ENCODE peak calls at places on chromosomes 5 and 9, in five cellular contexts. One of them, this sample, is unnamed.

GRCh38 chr5:39423331-39423751 is 1.4 kb downstream of the DAB2 start:
- DNase-seq in Peyer's patch: no peak
- DNase-seq in mucosa of descending colon: no peak
- DNase-seq in fibroblast of pulmonary artery: no peak
- DNase-seq in HCT116: no peak
- DNase-seq in this sample: no peak

GRCh38 chr5:104538835-104539234 is 976.2 kb upstream of the NUDT12 start:
- DNase-seq in Peyer's patch: no peak
- DNase-seq in mucosa of descending colon: no peak
- DNase-seq in fibroblast of pulmonary artery: no peak
- DNase-seq in HCT116: no peak
- DNase-seq in this sample: no peak

GRCh38 chr5:82111191-82111590 is 139.4 kb downstream of the ATG10 start:
- DNase-seq in Peyer's patch: no peak
- DNase-seq in mucosa of descending colon: no peak
- DNase-seq in fibroblast of pulmonary artery: peak
- DNase-seq in HCT116: no peak
- DNase-seq in this sample: no peak

GRCh38 chr9:127216888-127217217 is 47.7 kb upstream of the GARNL3 start:
- DNase-seq in Peyer's patch: no peak
- DNase-seq in mucosa of descending colon: no peak
- DNase-seq in fibroblast of pulmonary artery: no peak
- DNase-seq in HCT116: no peak
- DNase-seq in this sample: no peak

GRCh38 chr9:135297716-135298075 is 181.9 kb upstream of the PPP1R26 start:
- DNase-seq in Peyer's patch: no peak
- DNase-seq in mucosa of descending colon: no peak
- DNase-seq in fibroblast of pulmonary artery: no peak
- DNase-seq in HCT116: no peak
- DNase-seq in this sample: no peak

GRCh38 chr5:144549580-144549979 is 378.9 kb downstream of the KCTD16 start:
- DNase-seq in Peyer's patch: no peak
- DNase-seq in mucosa of descending colon: no peak
- DNase-seq in fibroblast of pulmonary artery: peak
- DNase-seq in HCT116: no peak
- DNase-seq in this sample: no peak

GRCh38 chr9:86892576-86892975 is 54.7 kb downstream of the GAS1 start:
- DNase-seq in Peyer's patch: no peak
- DNase-seq in mucosa of descending colon: no peak
- DNase-seq in fibroblast of pulmonary artery: peak
- DNase-seq in HCT116: no peak
- DNase-seq in this sample: no peak

GRCh38 chr5:149426931-149427330 is 47.8 kb upstream of the IL17B start:
- DNase-seq in Peyer's patch: no peak
- DNase-seq in mucosa of descending colon: no peak
- DNase-seq in fibroblast of pulmonary artery: no peak
- DNase-seq in HCT116: no peak
- DNase-seq in this sample: no peak

GRCh38 chr9:2241875-2242741 is 227.0 kb downstream of the SMARCA2 start:
- DNase-seq in Peyer's patch: peak
- DNase-seq in mucosa of descending colon: peak
- DNase-seq in fibroblast of pulmonary artery: peak
- DNase-seq in HCT116: peak
- DNase-seq in this sample: peak

GRCh38 chr9:98117984-98118639 is 910 bp downstream of the TRIM14 start:
- DNase-seq in Peyer's patch: peak
- DNase-seq in mucosa of descending colon: peak
- DNase-seq in fibroblast of pulmonary artery: peak
- DNase-seq in HCT116: peak
- DNase-seq in this sample: no peak

GRCh38 chr5:134840811-134841210 is 5.0 kb upstream of the C5orf24 start:
- DNase-seq in Peyer's patch: no peak
- DNase-seq in mucosa of descending colon: no peak
- DNase-seq in fibroblast of pulmonary artery: no peak
- DNase-seq in HCT116: no peak
- DNase-seq in this sample: no peak

GRCh38 chr5:157670662-157671591 is at the start of gene C5orf52:
- DNase-seq in Peyer's patch: peak
- DNase-seq in mucosa of descending colon: no peak
- DNase-seq in fibroblast of pulmonary artery: peak
- DNase-seq in HCT116: no peak
- DNase-seq in this sample: no peak

GRCh38 chr9:130292104-130292503 is 26.5 kb downstream of the HMCN2 start:
- DNase-seq in Peyer's patch: no peak
- DNase-seq in mucosa of descending colon: no peak
- DNase-seq in fibroblast of pulmonary artery: peak
- DNase-seq in HCT116: no peak
- DNase-seq in this sample: peak

GRCh38 chr5:112918679-112919078 is 3.3 kb downstream of the REEP5 start:
- DNase-seq in Peyer's patch: no peak
- DNase-seq in mucosa of descending colon: no peak
- DNase-seq in fibroblast of pulmonary artery: no peak
- DNase-seq in HCT116: no peak
- DNase-seq in this sample: no peak

GRCh38 chr5:140345919-140346347 is 470 bp downstream of the HBEGF start:
- DNase-seq in Peyer's patch: peak
- DNase-seq in mucosa of descending colon: peak
- DNase-seq in fibroblast of pulmonary artery: peak
- DNase-seq in HCT116: no peak
- DNase-seq in this sample: peak

GRCh38 chr5:109681763-109682162 is 8.0 kb upstream of the MAN2A1 start:
- DNase-seq in Peyer's patch: no peak
- DNase-seq in mucosa of descending colon: no peak
- DNase-seq in fibroblast of pulmonary artery: no peak
- DNase-seq in HCT116: no peak
- DNase-seq in this sample: no peak

GRCh38 chr9:123267481-123268239 is 726 bp downstream of the STRBP start:
- DNase-seq in Peyer's patch: peak
- DNase-seq in mucosa of descending colon: peak
- DNase-seq in fibroblast of pulmonary artery: no peak
- DNase-seq in HCT116: no peak
- DNase-seq in this sample: peak

GRCh38 chr9:115674091-115674490 is 479.5 kb upstream of the PAPPA start:
- DNase-seq in Peyer's patch: no peak
- DNase-seq in mucosa of descending colon: no peak
- DNase-seq in fibroblast of pulmonary artery: no peak
- DNase-seq in HCT116: no peak
- DNase-seq in this sample: no peak

GRCh38 chr9:38278457-38278856 is 114.0 kb upstream of the ALDH1B1 start:
- DNase-seq in Peyer's patch: no peak
- DNase-seq in mucosa of descending colon: peak
- DNase-seq in fibroblast of pulmonary artery: no peak
- DNase-seq in HCT116: no peak
- DNase-seq in this sample: no peak

GRCh38 chr5:139644001-139644456 is 4.1 kb upstream of the CXXC5 start:
- DNase-seq in Peyer's patch: no peak
- DNase-seq in mucosa of descending colon: peak
- DNase-seq in fibroblast of pulmonary artery: no peak
- DNase-seq in HCT116: no peak
- DNase-seq in this sample: no peak

DNA sequence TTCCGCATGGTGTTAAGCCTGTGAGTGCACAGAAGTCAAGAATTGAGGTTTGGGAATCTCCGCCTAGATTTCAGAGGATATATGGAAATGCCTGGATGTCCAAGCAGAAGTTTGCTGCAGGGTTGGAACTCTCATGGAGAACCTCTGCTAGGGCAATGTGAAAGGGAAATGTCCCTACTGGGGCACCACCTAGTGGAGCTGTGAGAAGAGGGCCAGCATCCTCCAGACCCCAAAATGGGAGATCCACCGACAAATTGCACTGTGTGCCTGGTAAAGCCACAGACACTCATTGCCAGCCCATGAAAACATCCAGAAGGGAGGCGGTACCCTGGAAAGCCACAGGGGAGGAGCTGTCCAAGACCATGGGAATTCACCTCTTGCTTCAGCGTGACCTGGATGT is 3.6 kb upstream of the SAXO1 start:
- DNase-seq in Peyer's patch: no peak
- DNase-seq in mucosa of descending colon: no peak
- DNase-seq in fibroblast of pulmonary artery: no peak
- DNase-seq in HCT116: no peak
- DNase-seq in this sample: no peak
- TF ChIP-seq CTCF in Peyer's patch: no peak
- TF ChIP-seq CTCF in mucosa of descending colon: no peak
- TF ChIP-seq CTCF in fibroblast of pulmonary artery: no peak
- TF ChIP-seq CTCF in HCT116: peak
- TF ChIP-seq CTCF in this sample: no peak

DNA sequence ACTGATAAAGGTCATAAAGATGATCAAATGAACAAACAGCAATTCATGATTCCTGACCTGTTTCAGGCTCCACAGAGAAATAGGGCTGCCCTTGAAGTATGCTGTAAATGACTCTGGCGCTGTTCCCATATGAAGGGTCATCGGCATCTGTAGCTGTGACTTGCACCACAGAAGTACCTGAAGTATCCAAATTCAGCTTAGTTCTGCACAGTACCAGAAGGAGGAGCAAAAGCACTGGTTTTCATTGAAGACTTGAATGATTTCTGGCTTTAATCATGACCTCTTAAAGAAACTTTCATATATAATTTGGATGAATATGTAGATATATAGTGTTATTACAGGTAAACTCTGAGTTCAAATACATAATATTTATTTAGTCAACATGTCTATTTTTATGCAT is 109.1 kb downstream of the CDH10 start:
- DNase-seq in Peyer's patch: no peak
- DNase-seq in mucosa of descending colon: no peak
- DNase-seq in fibroblast of pulmonary artery: no peak
- DNase-seq in HCT116: no peak
- DNase-seq in this sample: no peak
- TF ChIP-seq CTCF in Peyer's patch: no peak
- TF ChIP-seq CTCF in mucosa of descending colon: no peak
- TF ChIP-seq CTCF in fibroblast of pulmonary artery: no peak
- TF ChIP-seq CTCF in HCT116: no peak
- TF ChIP-seq CTCF in this sample: no peak

GRCh38 chr9:89564257-89564878 is 40.4 kb upstream of the GADD45G start:
- DNase-seq in Peyer's patch: no peak
- DNase-seq in mucosa of descending colon: no peak
- DNase-seq in fibroblast of pulmonary artery: peak
- DNase-seq in HCT116: peak
- DNase-seq in this sample: no peak
- TF ChIP-seq CTCF in Peyer's patch: no peak
- TF ChIP-seq CTCF in mucosa of descending colon: no peak
- TF ChIP-seq CTCF in fibroblast of pulmonary artery: peak
- TF ChIP-seq CTCF in HCT116: peak
- TF ChIP-seq CTCF in this sample: peak

GRCh38 chr9:96245399-96245798 is 56.6 kb downstream of the HSD17B3 start:
- DNase-seq in Peyer's patch: no peak
- DNase-seq in mucosa of descending colon: no peak
- DNase-seq in fibroblast of pulmonary artery: no peak
- DNase-seq in HCT116: no peak
- DNase-seq in this sample: no peak
- TF ChIP-seq CTCF in Peyer's patch: no peak
- TF ChIP-seq CTCF in mucosa of descending colon: no peak
- TF ChIP-seq CTCF in fibroblast of pulmonary artery: no peak
- TF ChIP-seq CTCF in HCT116: peak
- TF ChIP-seq CTCF in this sample: peak

DNA sequence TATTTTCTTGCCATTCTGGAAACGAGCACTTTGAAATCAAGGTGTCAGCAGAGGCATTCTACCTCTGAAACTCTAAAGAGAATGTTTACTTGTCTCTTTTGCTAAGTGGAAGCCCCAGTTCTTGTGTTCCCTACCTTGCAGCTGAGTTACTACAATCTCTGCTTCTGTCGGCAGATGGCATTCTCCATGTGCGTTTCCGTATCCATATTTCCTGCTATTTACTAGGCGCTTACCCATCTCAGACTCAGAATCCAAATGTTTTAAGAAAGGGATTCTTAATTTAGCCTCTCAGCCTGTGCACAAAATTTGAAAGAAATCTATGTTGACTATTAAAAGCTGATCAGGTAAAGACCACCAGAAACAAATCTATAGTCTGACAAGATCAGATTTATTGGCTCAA is 221.3 kb upstream of the FTMT start:
- DNase-seq in Peyer's patch: no peak
- DNase-seq in mucosa of descending colon: no peak
- DNase-seq in fibroblast of pulmonary artery: peak
- DNase-seq in HCT116: no peak
- DNase-seq in this sample: no peak
- TF ChIP-seq CTCF in Peyer's patch: no peak
- TF ChIP-seq CTCF in mucosa of descending colon: no peak
- TF ChIP-seq CTCF in fibroblast of pulmonary artery: no peak
- TF ChIP-seq CTCF in HCT116: no peak
- TF ChIP-seq CTCF in this sample: no peak

DNA sequence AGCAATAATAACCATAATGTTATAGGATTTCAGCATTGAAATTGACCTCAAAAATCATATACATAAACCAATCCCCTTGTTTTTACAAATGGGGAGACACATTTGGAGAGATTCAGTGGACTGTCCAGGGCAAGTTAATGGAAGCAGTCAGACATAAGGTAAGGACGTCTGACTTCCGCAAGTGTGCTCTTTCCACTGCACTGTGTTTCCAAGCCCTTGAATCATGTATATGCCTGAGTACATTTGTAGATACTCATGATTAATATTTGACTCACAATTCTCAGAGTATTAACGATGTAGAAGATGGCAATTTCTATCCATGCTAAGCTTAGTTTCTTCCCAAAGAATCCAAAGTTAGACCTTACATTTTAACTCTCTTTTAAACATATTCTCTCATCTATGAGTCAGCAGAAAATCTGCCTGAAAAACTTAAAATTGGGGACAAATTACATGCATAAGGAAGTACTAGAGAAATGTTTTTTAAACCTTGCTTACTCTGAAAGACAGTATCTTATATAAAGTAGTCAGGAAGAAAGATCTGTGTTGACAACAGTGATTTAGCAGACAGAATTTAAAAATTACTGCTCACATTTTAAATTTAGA is 165.3 kb downstream of the NFIB start:
- DNase-seq in Peyer's patch: no peak
- DNase-seq in mucosa of descending colon: no peak
- DNase-seq in fibroblast of pulmonary artery: no peak
- DNase-seq in HCT116: no peak
- DNase-seq in this sample: no peak
- TF ChIP-seq CTCF in Peyer's patch: no peak
- TF ChIP-seq CTCF in mucosa of descending colon: no peak
- TF ChIP-seq CTCF in fibroblast of pulmonary artery: no peak
- TF ChIP-seq CTCF in HCT116: no peak
- TF ChIP-seq CTCF in this sample: no peak

DNA sequence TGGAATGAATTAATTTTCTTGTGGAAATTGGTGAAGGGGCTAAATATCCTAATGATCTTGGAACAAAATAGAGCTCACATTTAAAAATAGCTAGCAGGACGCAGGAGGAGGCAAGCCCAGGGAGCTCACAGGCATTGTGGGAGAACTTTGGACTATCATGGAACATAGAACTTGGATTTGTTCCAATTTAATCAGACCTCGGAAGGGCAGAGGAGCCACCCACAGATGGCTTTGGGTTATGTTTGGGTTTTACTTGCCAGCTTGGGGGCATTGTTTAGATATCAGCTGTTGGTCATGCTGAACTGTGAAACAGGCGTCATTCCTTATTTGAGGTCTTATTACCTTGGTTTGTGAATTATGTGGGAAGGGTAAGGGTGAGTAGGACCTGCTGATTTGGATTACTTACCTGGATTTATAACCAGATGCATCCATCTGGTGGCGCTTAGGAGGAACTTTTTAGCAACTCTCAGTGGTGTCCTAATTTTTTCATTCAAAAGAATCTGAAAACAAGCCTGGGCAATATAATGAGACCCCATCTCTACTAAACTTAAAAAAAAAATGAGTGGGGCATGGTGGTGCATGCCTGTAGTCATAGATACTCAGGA is 14.1 kb upstream of the PTGR1 start:
- DNase-seq in Peyer's patch: no peak
- DNase-seq in mucosa of descending colon: no peak
- DNase-seq in fibroblast of pulmonary artery: no peak
- DNase-seq in HCT116: no peak
- DNase-seq in this sample: no peak
- TF ChIP-seq CTCF in Peyer's patch: no peak
- TF ChIP-seq CTCF in mucosa of descending colon: no peak
- TF ChIP-seq CTCF in fibroblast of pulmonary artery: no peak
- TF ChIP-seq CTCF in HCT116: no peak
- TF ChIP-seq CTCF in this sample: no peak